ENCODE peak calls at places on chromosomes 3 and 15, in five cellular contexts. One of them, this sample, is unnamed.

GRCh38 chr3:63043631-63044030 is 168.4 kb upstream of the CADPS start:
- DNase-seq in sigmoid colon: no peak
- DNase-seq in A549: peak
- DNase-seq in upper lobe of left lung: no peak
- DNase-seq in tibial nerve: no peak
- DNase-seq in this sample: no peak

GRCh38 chr3:39501982-39502837 is 34.7 kb downstream of the MOBP start:
- DNase-seq in sigmoid colon: no peak
- DNase-seq in A549: no peak
- DNase-seq in upper lobe of left lung: peak
- DNase-seq in tibial nerve: no peak
- DNase-seq in this sample: no peak

GRCh38 chr3:78140866-78141658 is 1101.2 kb downstream of the ROBO2 start:
- DNase-seq in sigmoid colon: no peak
- DNase-seq in A549: no peak
- DNase-seq in upper lobe of left lung: no peak
- DNase-seq in tibial nerve: no peak
- DNase-seq in this sample: no peak

GRCh38 chr3:42014443-42014945 is 52.6 kb upstream of the ULK4 start:
- DNase-seq in sigmoid colon: no peak
- DNase-seq in A549: no peak
- DNase-seq in upper lobe of left lung: no peak
- DNase-seq in tibial nerve: no peak
- DNase-seq in this sample: no peak

GRCh38 chr3:129944709-129945108 is 29.8 kb upstream of the TRH start:
- DNase-seq in sigmoid colon: no peak
- DNase-seq in A549: no peak
- DNase-seq in upper lobe of left lung: no peak
- DNase-seq in tibial nerve: no peak
- DNase-seq in this sample: no peak

GRCh38 chr15:39199076-39199475 is 381.8 kb upstream of the THBS1 start:
- DNase-seq in sigmoid colon: peak
- DNase-seq in A549: no peak
- DNase-seq in upper lobe of left lung: no peak
- DNase-seq in tibial nerve: no peak
- DNase-seq in this sample: peak

GRCh38 chr15:85482896-85483295 is 102.5 kb downstream of the AKAP13 start:
- DNase-seq in sigmoid colon: no peak
- DNase-seq in A549: peak
- DNase-seq in upper lobe of left lung: no peak
- DNase-seq in tibial nerve: no peak
- DNase-seq in this sample: no peak

GRCh38 chr15:56102401-56102800 is 109.0 kb upstream of the NEDD4 start:
- DNase-seq in sigmoid colon: no peak
- DNase-seq in A549: no peak
- DNase-seq in upper lobe of left lung: no peak
- DNase-seq in tibial nerve: no peak
- DNase-seq in this sample: no peak

GRCh38 chr15:69476704-69477473 is 24.3 kb downstream of the RPLP1 start:
- DNase-seq in sigmoid colon: no peak
- DNase-seq in A549: no peak
- DNase-seq in upper lobe of left lung: no peak
- DNase-seq in tibial nerve: no peak
- DNase-seq in this sample: no peak

GRCh38 chr3:126465928-126466564 is 9.6 kb downstream of the ZXDC start:
- DNase-seq in sigmoid colon: peak
- DNase-seq in A549: no peak
- DNase-seq in upper lobe of left lung: no peak
- DNase-seq in tibial nerve: no peak
- DNase-seq in this sample: peak

GRCh38 chr15:90074916-90075315 is 27.4 kb downstream of the IDH2 start:
- DNase-seq in sigmoid colon: no peak
- DNase-seq in A549: no peak
- DNase-seq in upper lobe of left lung: no peak
- DNase-seq in tibial nerve: no peak
- DNase-seq in this sample: no peak

GRCh38 chr3:66253790-66254620 is 33.2 kb downstream of the SLC25A26 start:
- DNase-seq in sigmoid colon: no peak
- DNase-seq in A549: peak
- DNase-seq in upper lobe of left lung: no peak
- DNase-seq in tibial nerve: no peak
- DNase-seq in this sample: no peak

GRCh38 chr15:95653361-95653805 is 677.1 kb upstream of the NR2F2 start:
- DNase-seq in sigmoid colon: no peak
- DNase-seq in A549: no peak
- DNase-seq in upper lobe of left lung: no peak
- DNase-seq in tibial nerve: no peak
- DNase-seq in this sample: no peak

GRCh38 chr15:39942101-39942752 is 8.3 kb downstream of the EIF2AK4 start:
- DNase-seq in sigmoid colon: no peak
- DNase-seq in A549: no peak
- DNase-seq in upper lobe of left lung: no peak
- DNase-seq in tibial nerve: no peak
- DNase-seq in this sample: no peak

GRCh38 chr15:31482122-31482922 is 155.7 kb downstream of the KLF13 start:
- DNase-seq in sigmoid colon: peak
- DNase-seq in A549: no peak
- DNase-seq in upper lobe of left lung: peak
- DNase-seq in tibial nerve: no peak
- DNase-seq in this sample: no peak

GRCh38 chr3:69323941-69324340 is 61.9 kb downstream of the FRMD4B start:
- DNase-seq in sigmoid colon: no peak
- DNase-seq in A549: no peak
- DNase-seq in upper lobe of left lung: no peak
- DNase-seq in tibial nerve: no peak
- DNase-seq in this sample: no peak

GRCh38 chr15:44532689-44533088 is 4.3 kb upstream of the EIF3J start:
- DNase-seq in sigmoid colon: no peak
- DNase-seq in A549: peak
- DNase-seq in upper lobe of left lung: no peak
- DNase-seq in tibial nerve: no peak
- DNase-seq in this sample: no peak

GRCh38 chr3:120596116-120596852 is at the start of gene NDUFB4:
- DNase-seq in sigmoid colon: peak
- DNase-seq in A549: peak
- DNase-seq in upper lobe of left lung: peak
- DNase-seq in tibial nerve: peak
- DNase-seq in this sample: peak

GRCh38 chr3:159669024-159669476 is 319.6 kb upstream of the IL12A start:
- DNase-seq in sigmoid colon: no peak
- DNase-seq in A549: peak
- DNase-seq in upper lobe of left lung: no peak
- DNase-seq in tibial nerve: no peak
- DNase-seq in this sample: no peak

GRCh38 chr3:143216709-143217182 is 97.2 kb downstream of the CHST2 start:
- DNase-seq in sigmoid colon: no peak
- DNase-seq in A549: no peak
- DNase-seq in upper lobe of left lung: no peak
- DNase-seq in tibial nerve: no peak
- DNase-seq in this sample: no peak

GRCh38 chr3:155908086-155908485 is 37.6 kb downstream of the GMPS start:
- DNase-seq in sigmoid colon: no peak
- DNase-seq in A549: no peak
- DNase-seq in upper lobe of left lung: no peak
- DNase-seq in tibial nerve: no peak
- DNase-seq in this sample: no peak

GRCh38 chr3:139797724-139798343 is 120.1 kb upstream of the NMNAT3 start:
- DNase-seq in sigmoid colon: no peak
- DNase-seq in A549: peak
- DNase-seq in upper lobe of left lung: no peak
- DNase-seq in tibial nerve: peak
- DNase-seq in this sample: peak

GRCh38 chr3:193826126-193826795 is 233.3 kb downstream of the OPA1 start:
- DNase-seq in sigmoid colon: no peak
- DNase-seq in A549: peak
- DNase-seq in upper lobe of left lung: no peak
- DNase-seq in tibial nerve: peak
- DNase-seq in this sample: peak

GRCh38 chr3:31974454-31974853 is 6.6 kb downstream of the OSBPL10 start:
- DNase-seq in sigmoid colon: no peak
- DNase-seq in A549: no peak
- DNase-seq in upper lobe of left lung: no peak
- DNase-seq in tibial nerve: no peak
- DNase-seq in this sample: no peak

GRCh38 chr15:34753236-34753894 is 1.4 kb downstream of the GJD2 start:
- DNase-seq in sigmoid colon: no peak
- DNase-seq in A549: peak
- DNase-seq in upper lobe of left lung: no peak
- DNase-seq in tibial nerve: no peak
- DNase-seq in this sample: no peak

GRCh38 chr3:61686228-61686648 is 124.9 kb downstream of the PTPRG start:
- DNase-seq in sigmoid colon: no peak
- DNase-seq in A549: no peak
- DNase-seq in upper lobe of left lung: no peak
- DNase-seq in tibial nerve: no peak
- DNase-seq in this sample: no peak

GRCh38 chr3:50652709-50653108 is 22.0 kb upstream of the DOCK3 start:
- DNase-seq in sigmoid colon: no peak
- DNase-seq in A549: peak
- DNase-seq in upper lobe of left lung: no peak
- DNase-seq in tibial nerve: no peak
- DNase-seq in this sample: no peak

GRCh38 chr15:63327648-63328421 is 50.4 kb downstream of the APH1B start:
- DNase-seq in sigmoid colon: no peak
- DNase-seq in A549: no peak
- DNase-seq in upper lobe of left lung: no peak
- DNase-seq in tibial nerve: no peak
- DNase-seq in this sample: no peak

GRCh38 chr3:195563317-195563716 is 20.2 kb upstream of the PPP1R2 start:
- DNase-seq in sigmoid colon: no peak
- DNase-seq in A549: no peak
- DNase-seq in upper lobe of left lung: no peak
- DNase-seq in tibial nerve: no peak
- DNase-seq in this sample: no peak

GRCh38 chr3:42892169-42892568 is 13.8 kb upstream of the ZNF662 start:
- DNase-seq in sigmoid colon: no peak
- DNase-seq in A549: no peak
- DNase-seq in upper lobe of left lung: no peak
- DNase-seq in tibial nerve: no peak
- DNase-seq in this sample: no peak

GRCh38 chr15:62647195-62647865 is 395.2 kb upstream of the TPM1 start:
- DNase-seq in sigmoid colon: no peak
- DNase-seq in A549: peak
- DNase-seq in upper lobe of left lung: no peak
- DNase-seq in tibial nerve: peak
- DNase-seq in this sample: no peak

DNA sequence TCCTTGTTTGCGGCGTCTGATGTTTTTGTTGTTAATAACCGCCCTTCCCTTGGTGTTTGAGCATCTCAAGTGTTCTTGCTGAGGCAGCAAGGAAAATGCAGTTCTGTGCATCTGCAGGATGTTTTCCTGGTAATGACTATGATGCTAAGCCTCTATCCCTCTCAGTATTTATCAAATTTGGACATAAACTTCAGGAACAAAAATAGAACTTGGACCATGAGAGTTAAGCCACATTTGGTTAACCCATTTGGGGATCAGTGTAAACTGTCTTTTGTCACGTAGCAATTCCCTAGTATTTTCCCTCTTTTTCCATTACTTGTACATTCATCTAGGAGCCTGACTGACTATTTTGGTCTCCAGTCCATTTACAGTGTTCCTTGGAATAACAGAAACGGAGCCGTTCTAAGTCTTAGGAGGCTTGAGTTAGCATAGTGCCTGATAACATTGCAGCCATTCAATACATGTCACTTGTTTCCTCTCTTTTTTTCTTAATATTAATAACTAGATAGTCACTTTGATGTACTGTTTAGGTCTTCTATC is 250.8 kb downstream of the RBMS3 start:
- DNase-seq in sigmoid colon: no peak
- DNase-seq in A549: no peak
- DNase-seq in upper lobe of left lung: no peak
- DNase-seq in tibial nerve: no peak
- DNase-seq in this sample: no peak
- H3K4me3 ChIP-seq in sigmoid colon: no peak
- H3K4me3 ChIP-seq in A549: no peak
- H3K4me3 ChIP-seq in upper lobe of left lung: no peak
- H3K4me3 ChIP-seq in tibial nerve: no peak
- H3K4me3 ChIP-seq in this sample: no peak

DNA sequence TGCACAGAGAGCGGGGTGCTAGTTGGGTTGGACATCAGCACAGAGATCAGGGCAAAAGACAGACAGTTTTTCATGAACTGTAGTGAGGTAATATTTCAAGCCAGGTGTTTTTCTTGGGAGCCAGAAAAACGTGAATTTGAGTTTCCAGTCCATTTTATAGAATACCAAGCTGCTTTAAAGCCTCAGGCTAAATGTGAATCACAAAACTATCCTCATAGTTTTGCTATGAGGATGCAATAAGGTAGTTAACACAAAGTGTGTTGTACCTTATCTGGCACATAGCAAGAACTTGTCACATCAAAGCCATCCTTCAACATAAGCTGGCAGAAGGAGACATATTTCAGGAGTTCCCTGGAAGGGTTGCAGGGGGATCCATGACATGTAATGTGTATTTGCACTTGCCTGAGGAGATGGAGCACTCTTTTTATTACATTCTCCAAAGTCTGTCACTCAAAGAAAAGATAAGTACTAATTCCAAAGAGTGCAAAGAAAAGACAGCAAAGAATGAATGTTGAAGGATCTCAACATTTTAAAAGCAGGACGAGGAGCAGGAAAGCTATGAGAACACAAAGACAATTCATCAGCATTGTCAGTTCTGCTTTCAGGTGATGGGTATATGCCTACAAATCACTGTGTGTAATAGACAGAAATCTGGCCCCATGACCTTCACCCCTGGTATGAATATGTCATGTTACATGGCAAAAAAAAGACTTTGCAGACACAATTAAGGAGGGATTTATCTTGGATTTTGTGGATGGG is 1046.5 kb downstream of the NTRK3 start:
- DNase-seq in sigmoid colon: no peak
- DNase-seq in A549: no peak
- DNase-seq in upper lobe of left lung: no peak
- DNase-seq in tibial nerve: no peak
- DNase-seq in this sample: no peak
- TF ChIP-seq EP300 in sigmoid colon: no peak
- TF ChIP-seq EP300 in A549: no peak
- TF ChIP-seq EP300 in upper lobe of left lung: no peak
- TF ChIP-seq EP300 in tibial nerve: no peak
- TF ChIP-seq EP300 in this sample: no peak

DNA sequence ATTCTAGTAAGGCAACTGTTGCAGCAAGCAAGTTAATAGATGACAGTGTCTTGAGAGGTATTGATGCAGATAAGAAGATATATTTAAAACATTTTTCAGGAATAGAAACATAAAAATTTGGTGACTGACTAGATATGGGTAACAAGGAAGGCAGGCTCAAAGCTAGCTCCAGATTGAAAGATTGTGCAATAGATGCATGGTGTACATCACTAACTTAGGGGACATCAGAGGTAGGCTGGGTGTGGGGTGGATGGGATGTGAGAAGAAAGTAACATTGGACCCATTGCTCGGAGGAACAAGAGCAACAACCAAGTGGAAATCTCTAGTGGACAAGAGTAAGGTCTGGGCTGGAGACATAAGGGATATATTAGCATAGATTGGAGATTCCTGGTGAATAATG is 306.9 kb downstream of the MCTP2 start:
- DNase-seq in sigmoid colon: no peak
- DNase-seq in A549: no peak
- DNase-seq in upper lobe of left lung: no peak
- DNase-seq in tibial nerve: no peak
- DNase-seq in this sample: no peak
- H3K4me3 ChIP-seq in sigmoid colon: no peak
- H3K4me3 ChIP-seq in A549: no peak
- H3K4me3 ChIP-seq in upper lobe of left lung: no peak
- H3K4me3 ChIP-seq in tibial nerve: no peak
- H3K4me3 ChIP-seq in this sample: no peak

GRCh38 chr15:52104532-52105004 is 8.0 kb downstream of the BCL2L10 start:
- DNase-seq in sigmoid colon: no peak
- DNase-seq in A549: no peak
- DNase-seq in upper lobe of left lung: no peak
- DNase-seq in tibial nerve: no peak
- DNase-seq in this sample: no peak
- TF ChIP-seq EP300 in sigmoid colon: no peak
- TF ChIP-seq EP300 in A549: no peak
- TF ChIP-seq EP300 in upper lobe of left lung: no peak
- TF ChIP-seq EP300 in tibial nerve: no peak
- TF ChIP-seq EP300 in this sample: no peak

This sample was measured in ovary.